ENCODE peak calls at places on chromosomes 13 and 19, in five cellular contexts. I is kidney glomerular epithelial cell, L is HEK293T, F is left ventricle myocardium inferior, Z is hippocampal formation. W is an unnamed sample.

GRCh38 chr19:19595171-19595701 is 23.3 kb downstream of the PBX4 start:
- DNase-seq in I (no peak), Z (no peak), F (no peak), L (no peak), W (no peak)

GRCh38 chr13:24644051-24644450 is 36.2 kb upstream of the ATP12A start:
- DNase-seq in L (no peak), I (no peak), F (no peak), Z (no peak), W (no peak)

GRCh38 chr13:48234652-48235099 is 1.7 kb downstream of the ITM2B start:
- DNase-seq in Z (peak), L (no peak), F (no peak), I (peak), W (no peak)

GRCh38 chr13:25732146-25732865 is 319.5 kb downstream of the SHISA2 start:
- DNase-seq in F (no peak), Z (no peak), L (no peak), I (peak), W (no peak)

GRCh38 chr13:45228002-45228401 is 27.2 kb upstream of the KCTD4 start:
- DNase-seq in L (no peak), I (no peak), F (no peak), Z (no peak), W (no peak)

GRCh38 chr19:49019242-49019932 is 2.5 kb upstream of the LHB start:
- DNase-seq in I (no peak), L (peak), F (peak), Z (no peak), W (no peak)

GRCh38 chr19:29528350-29528945 is 2.7 kb downstream of the VSTM2B start:
- DNase-seq in F (peak), I (peak), Z (peak), L (peak), W (peak)

GRCh38 chr13:98524793-98525192 is 52.1 kb downstream of the STK24 start:
- DNase-seq in I (no peak), L (no peak), Z (no peak), F (no peak), W (no peak)

GRCh38 chr19:16197188-16197621 is 506 bp upstream of the AP1M1 start:
- DNase-seq in I (no peak), F (no peak), Z (no peak), L (no peak), W (no peak)

GRCh38 chr13:37488682-37489081 is 109.9 kb downstream of the POSTN start:
- DNase-seq in F (no peak), L (no peak), I (no peak), Z (no peak), W (no peak)

GRCh38 chr19:15421136-15421535 is 2.3 kb upstream of the AKAP8L start:
- DNase-seq in L (no peak), I (no peak), Z (no peak), F (no peak), W (no peak)

GRCh38 chr19:40921005-40921897 is 39.2 kb upstream of the CYP2A7 start:
- DNase-seq in Z (no peak), F (no peak), I (no peak), L (peak), W (no peak)

GRCh38 chr19:49272204-49272603 is 52.8 kb downstream of the SLC6A16 start:
- DNase-seq in F (no peak), Z (no peak), I (peak), L (no peak), W (no peak)

GRCh38 chr13:108266316-108266936 is 3.1 kb upstream of the TNFSF13B start:
- DNase-seq in F (no peak), L (no peak), I (no peak), Z (no peak), W (peak)

GRCh38 chr13:79540504-79540903 is 59.5 kb downstream of the NDFIP2 start:
- DNase-seq in F (no peak), L (no peak), Z (no peak), I (no peak), W (no peak)

GRCh38 chr19:56966697-56967299 is 126.3 kb upstream of the PEG3 start:
- DNase-seq in I (no peak), Z (no peak), F (no peak), L (no peak), W (no peak)

GRCh38 chr19:9615828-9616227 is 5.2 kb downstream of the ZNF561 start:
- DNase-seq in L (no peak), I (no peak), F (no peak), Z (no peak), W (no peak)

GRCh38 chr13:24185591-24186232 is 25.2 kb downstream of the SPATA13 start:
- DNase-seq in L (no peak), Z (no peak), F (no peak), I (no peak), W (no peak)

GRCh38 chr13:19661126-19661525 is 27.7 kb downstream of the MPHOSPH8 start:
- DNase-seq in Z (no peak), F (no peak), L (no peak), I (no peak), W (no peak)

GRCh38 chr13:85379991-85380390 is 419.2 kb downstream of the SLITRK6 start:
- DNase-seq in I (no peak), F (no peak), Z (no peak), L (no peak), W (no peak)